ENCODE peak calls at places on chromosomes 3 and 15, in four cellular contexts. Z is foreskin keratinocyte, S is right cardiac atrium, P is IMR-90. I is an unnamed sample.

GRCh38 chr3:192851821-192852352 is 65.8 kb downstream of the MB21D2 start:
- DNase-seq in Z (peak; percentile 86), S (peak; percentile 67), P (peak; percentile 42), I (peak; percentile 91)

GRCh38 chr3:12194669-12195161 is 36.0 kb upstream of the TIMP4 start:
- DNase-seq in Z (peak; percentile 58), S (no peak), P (peak; percentile 35), I (peak; percentile 36)

GRCh38 chr3:12967751-12968209 is 105.4 kb downstream of the IQSEC1 start:
- DNase-seq in Z (peak; percentile 43), S (peak; percentile 97), P (peak; percentile 83), I (peak; percentile 96)

GRCh38 chr3:114299421-114299820 is 5.6 kb downstream of the TIGIT start:
- DNase-seq in Z (no peak), S (peak; percentile 52), P (no peak), I (peak; percentile 29)

GRCh38 chr3:124035463-124036121 is 43.7 kb upstream of the ROPN1 start:
- DNase-seq in Z (no peak), S (no peak), P (no peak), I (no peak)

GRCh38 chr3:17044844-17045243 is 160.1 kb downstream of the PLCL2 start:
- DNase-seq in Z (no peak), S (no peak), P (no peak), I (no peak)

GRCh38 chr3:133440652-133441051 is 40.8 kb downstream of the BFSP2 start:
- DNase-seq in Z (no peak), S (no peak), P (peak; percentile 76), I (no peak)

GRCh38 chr15:74399511-74400312 is 32.3 kb upstream of the CYP11A1 start:
- DNase-seq in Z (peak; percentile 61), S (no peak), P (peak; percentile 89), I (no peak)

GRCh38 chr15:47194718-47195117 is 522.6 kb upstream of the SEMA6D start:
- DNase-seq in Z (peak; percentile 35), S (no peak), P (peak; percentile 66), I (peak; percentile 17)

GRCh38 chr15:100318880-100319279 is 22.9 kb downstream of the ADAMTS17 start:
- DNase-seq in Z (no peak), S (no peak), P (no peak), I (peak; percentile 30)

GRCh38 chr15:63454812-63455211 is 49.6 kb upstream of the USP3 start:
- DNase-seq in Z (no peak), S (no peak), P (no peak), I (no peak)

DNA sequence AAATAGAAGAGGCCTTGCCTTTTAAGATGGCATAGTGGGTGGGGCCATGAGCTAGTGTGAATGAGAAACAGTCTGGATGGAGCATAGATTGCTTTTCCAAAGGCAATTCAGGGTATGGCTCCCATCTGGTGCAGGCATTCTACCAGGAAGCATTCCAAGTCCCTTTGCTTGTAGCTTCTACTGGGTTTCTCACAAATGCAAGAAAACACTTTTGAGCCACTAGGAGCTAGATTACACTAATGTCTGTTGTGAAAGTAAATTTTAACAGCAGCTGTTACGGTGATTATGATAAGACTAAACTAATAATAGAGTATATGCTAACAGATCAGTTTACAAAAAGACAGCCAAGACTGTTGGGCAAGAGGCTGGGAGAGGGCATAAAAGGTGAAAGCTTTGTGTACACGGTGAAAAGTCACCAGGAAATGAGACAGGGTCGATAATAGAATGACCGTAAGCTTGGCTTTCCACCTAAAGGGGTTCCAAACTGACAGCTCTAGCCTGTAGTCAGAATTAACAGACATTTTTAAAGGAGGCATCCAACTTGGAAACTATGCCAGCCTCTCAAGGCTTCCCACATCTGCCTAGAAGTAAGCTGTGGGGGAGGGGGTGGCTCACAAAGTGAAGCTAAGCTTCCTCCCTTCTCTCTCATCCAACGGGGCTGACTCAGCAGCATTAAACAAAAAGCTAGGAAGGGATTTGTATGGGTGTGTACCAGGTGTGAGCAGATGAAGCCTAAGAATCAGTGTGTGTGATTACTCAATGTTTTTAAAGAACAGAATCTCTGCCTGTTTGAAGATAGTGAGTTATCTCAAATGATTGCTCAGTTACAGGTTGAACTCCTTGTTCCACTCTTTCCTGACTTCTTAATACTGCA is 61.1 kb upstream of the GPD1L start:
- DNase-seq in Z (peak; percentile 85), S (peak; percentile 57), P (peak; percentile 81), I (peak; percentile 61)
- H3K27ac ChIP-seq in Z (no peak overlapping the region), S (peak overlapping the region; percentile 90), P (peak overlapping the region; percentile 76), I (no peak overlapping the region)

GRCh38 chr3:9201278-9201677 is 48.2 kb downstream of the SRGAP3 start:
- DNase-seq in Z (no peak), S (no peak), P (no peak), I (no peak)
- H3K27ac ChIP-seq in Z (no peak overlapping the region), S (no peak overlapping the region), P (no peak overlapping the region), I (no peak overlapping the region)

GRCh38 chr3:4337147-4337546 is 34.0 kb downstream of the SETMAR start:
- DNase-seq in Z (no peak), S (no peak), P (no peak), I (no peak)
- H3K27ac ChIP-seq in Z (no peak overlapping the region), S (no peak overlapping the region), P (no peak overlapping the region), I (no peak overlapping the region)

GRCh38 chr15:76179023-76179422 is 119.2 kb downstream of the TMEM266 start:
- DNase-seq in Z (no peak), S (no peak), P (no peak), I (no peak)

GRCh38 chr15:76183906-76184639 is 124.3 kb downstream of the TMEM266 start:
- DNase-seq in Z (no peak), S (no peak), P (no peak), I (no peak)

GRCh38 chr15:76184640-76185020 is 124.8 kb downstream of the TMEM266 start:
- DNase-seq in Z (no peak), S (no peak), P (no peak), I (no peak)

GRCh38 chr15:76180321-76180720 is 120.5 kb downstream of the TMEM266 start:
- DNase-seq in Z (no peak), S (no peak), P (no peak), I (no peak)

GRCh38 chr15:76181705-76182107 is 121.9 kb downstream of the TMEM266 start:
- DNase-seq in Z (no peak), S (no peak), P (no peak), I (no peak)
- H3K27ac ChIP-seq in Z (no peak overlapping the region), S (no peak overlapping the region), P (no peak overlapping the region), I (peak overlapping the region; percentile 67)

GRCh38 chr3:107239703-107240102 is 137.5 kb upstream of the CCDC54 start:
- DNase-seq in Z (no peak), S (no peak), P (no peak), I (no peak)
- H3K27ac ChIP-seq in Z (no peak overlapping the region), S (no peak overlapping the region), P (no peak overlapping the region), I (peak overlapping the region; percentile 80)

GRCh38 chr3:160671231-160671630 is 5.7 kb upstream of the ARL14 start:
- DNase-seq in Z (no peak), S (no peak), P (peak; percentile 19), I (no peak)
- H3K27ac ChIP-seq in Z (no peak overlapping the region), S (no peak overlapping the region), P (no peak overlapping the region), I (no peak overlapping the region)

GRCh38 chr3:42652251-42652610 is 1.3 kb upstream of the ZBTB47 start:
- DNase-seq in Z (no peak), S (no peak), P (no peak), I (no peak)

GRCh38 chr3:42649006-42649405 is 4.5 kb upstream of the ZBTB47 start:
- DNase-seq in Z (no peak), S (no peak), P (no peak), I (no peak)

GRCh38 chr3:42651248-42652091 is 2.0 kb upstream of the ZBTB47 start:
- DNase-seq in Z (peak; percentile 86), S (no peak), P (peak; percentile 56), I (peak; percentile 47)

GRCh38 chr3:42647821-42648459 is 5.6 kb upstream of the ZBTB47 start:
- DNase-seq in Z (no peak), S (no peak), P (no peak), I (no peak)

DNA sequence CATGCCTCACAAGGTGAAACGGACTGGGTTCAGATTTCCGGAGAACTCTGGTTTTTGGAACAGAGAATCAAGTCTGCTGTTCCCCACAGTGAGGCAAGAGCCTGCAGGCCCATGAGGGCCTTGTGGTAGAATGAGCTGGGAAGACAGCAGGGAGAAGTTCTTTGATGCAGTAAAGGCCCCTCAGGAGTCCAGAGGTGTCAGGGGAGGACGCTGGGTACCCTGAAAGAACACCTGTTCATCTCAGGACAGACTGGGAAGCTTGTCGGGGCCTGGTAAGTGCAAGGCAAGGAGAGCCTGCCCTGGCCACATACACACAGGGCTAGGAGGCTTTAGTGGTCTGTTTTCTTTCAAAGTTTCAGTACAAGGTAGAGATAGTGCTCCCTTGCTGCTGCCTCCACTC is 3.7 kb upstream of the ZBTB47 start:
- DNase-seq in Z (no peak), S (no peak), P (no peak), I (no peak)
- H3K27ac ChIP-seq in Z (no peak overlapping the region), S (no peak overlapping the region), P (no peak overlapping the region), I (peak overlapping the region; percentile 86)